ENCODE peak calls at places on chromosomes 2 and 18, in ten cellular contexts. N is naive thymus-derived CD4-positive, alpha-beta T cell; I is IMR-90; E is right cardiac atrium; U is hepatocyte; O is adipocyte; H is colonic mucosa; G is fibroblast of villous mesenchyme; K is ovary; M is astrocyte of the spinal cord. Y is an unnamed sample.

GRCh38 chr18:51110073-51110797 is 80.2 kb downstream of the SMAD4 start:
- DNase-seq in H (peak), E (peak), U (peak), N (peak), M (peak), G (peak), O (peak), I (peak), K (peak), Y (no peak)

GRCh38 chr2:44087714-44088092 is 81.0 kb upstream of the PPM1B start:
- DNase-seq in G (no peak), M (no peak), O (no peak), U (peak), E (no peak), N (no peak), K (no peak), H (peak), I (no peak), Y (no peak)

GRCh38 chr2:130727286-130727924 is 1.5 kb upstream of the GPR148 start:
- DNase-seq in U (peak), I (peak), N (peak), E (peak), O (peak), G (peak), H (peak), M (peak), K (peak), Y (peak)

GRCh38 chr2:200943527-200944120 is 19.8 kb downstream of the ORC2 start:
- DNase-seq in N (no peak), U (no peak), H (no peak), K (no peak), M (no peak), G (no peak), E (no peak), I (no peak), O (no peak), Y (no peak)

GRCh38 chr18:39624934-39625333 is 2059.3 kb upstream of the CELF4 start:
- DNase-seq in E (no peak), N (no peak), K (no peak), I (peak), U (no peak), O (peak), G (peak), H (no peak), M (peak), Y (no peak)

GRCh38 chr18:49894827-49895226 is 81.5 kb upstream of the ACAA2 start:
- DNase-seq in N (no peak), G (no peak), E (no peak), U (no peak), I (no peak), M (no peak), H (no peak), K (no peak), O (no peak), Y (no peak)

GRCh38 chr18:55400590-55401274 is 187.3 kb downstream of the TCF4 start:
- DNase-seq in E (no peak), N (no peak), M (peak), O (peak), I (peak), K (no peak), G (peak), U (no peak), H (no peak), Y (no peak)

GRCh38 chr2:196409376-196409775 is 230.1 kb upstream of the CCDC150 start:
- DNase-seq in N (no peak), I (no peak), K (no peak), M (peak), U (no peak), G (no peak), O (peak), H (no peak), E (no peak), Y (no peak)

GRCh38 chr18:45423664-45424063 is 191.6 kb upstream of the SLC14A2 start:
- DNase-seq in G (peak), M (no peak), N (no peak), H (no peak), E (no peak), K (no peak), U (no peak), O (no peak), I (no peak), Y (no peak)

GRCh38 chr18:10525563-10526210 is at the start of gene NAPG:
- DNase-seq in G (peak), H (peak), I (peak), N (peak), O (peak), E (peak), U (peak), M (peak), K (peak), Y (peak)

GRCh38 chr2:33411765-33412164 is 64.7 kb upstream of the RASGRP3 start:
- DNase-seq in N (no peak), M (peak), K (no peak), H (no peak), O (peak), U (peak), E (no peak), G (peak), I (peak), Y (no peak)

GRCh38 chr18:38923136-38923535 is 1357.5 kb upstream of the CELF4 start:
- DNase-seq in M (peak), K (no peak), E (no peak), O (no peak), U (no peak), H (no peak), G (no peak), I (no peak), N (no peak), Y (no peak)

GRCh38 chr2:238725298-238725697 is 122.6 kb upstream of the TWIST2 start:
- DNase-seq in M (no peak), I (no peak), N (no peak), U (no peak), O (no peak), E (no peak), H (no peak), G (no peak), K (no peak), Y (no peak)

GRCh38 chr2:26778507-26778906 is 7.3 kb upstream of the CENPA start:
- DNase-seq in K (no peak), G (no peak), O (no peak), H (no peak), U (no peak), N (no peak), I (peak), M (no peak), E (no peak), Y (no peak)

GRCh38 chr2:179344280-179344961 is 79.8 kb upstream of the SESTD1 start:
- DNase-seq in H (no peak), E (no peak), I (peak), G (peak), U (peak), K (no peak), N (no peak), O (peak), M (peak), Y (no peak)

GRCh38 chr2:198991431-198991830 is 466.3 kb downstream of the SATB2 start:
- DNase-seq in U (no peak), O (no peak), H (no peak), E (no peak), M (no peak), G (no peak), N (no peak), I (no peak), K (no peak), Y (no peak)

GRCh38 chr18:63848159-63848558 is 39.3 kb upstream of the SERPINB2 start:
- DNase-seq in U (peak), H (no peak), I (peak), E (no peak), K (no peak), M (peak), G (peak), O (peak), N (no peak), Y (peak)

GRCh38 chr2:7083580-7084509 is 166.6 kb downstream of the RNF144A start:
- DNase-seq in O (peak), H (no peak), K (no peak), U (peak), G (peak), I (peak), E (no peak), M (peak), N (no peak), Y (peak)

GRCh38 chr2:241010531-241011295 is 12.3 kb downstream of the SNED1 start:
- DNase-seq in E (peak), K (peak), I (no peak), H (no peak), G (no peak), O (no peak), N (no peak), M (no peak), U (no peak), Y (no peak)

GRCh38 chr2:127584516-127585033 is 49.1 kb downstream of the MYO7B start:
- DNase-seq in K (no peak), M (no peak), O (no peak), G (no peak), E (no peak), U (no peak), I (no peak), H (no peak), N (no peak), Y (no peak)

GRCh38 chr18:3012306-3012919 is 531 bp downstream of the LPIN2 start:
- DNase-seq in G (peak), K (peak), O (peak), I (peak), U (peak), M (peak), H (peak), N (peak), E (peak), Y (no peak)

GRCh38 chr2:235492850-235493344 is 946 bp upstream of the AGAP1 start:
- DNase-seq in I (no peak), O (no peak), U (no peak), N (no peak), E (peak), H (no peak), M (peak), K (peak), G (no peak), Y (no peak)

GRCh38 chr2:10911291-10912075 is at the start of gene KCNF1:
- DNase-seq in N (no peak), U (peak), G (peak), M (peak), O (peak), I (peak), K (no peak), H (peak), E (peak), Y (no peak)

GRCh38 chr2:237597680-237598145 is 7.2 kb upstream of the RAB17 start:
- DNase-seq in E (no peak), M (no peak), O (no peak), K (peak), I (no peak), U (no peak), N (no peak), H (no peak), G (no peak), Y (no peak)

GRCh38 chr2:108625828-108626195 is 91.5 kb downstream of the LIMS1 start:
- DNase-seq in H (no peak), I (no peak), E (no peak), O (no peak), G (no peak), N (no peak), M (no peak), U (no peak), K (no peak), Y (no peak)
- H3K4me3 ChIP-seq in H (no peak), I (no peak), E (no peak), O (no peak), G (no peak), N (no peak), M (no peak), U (no peak), K (no peak), Y (no peak)

GRCh38 chr2:222290371-222290690 is 8.5 kb downstream of the PAX3 start:
- DNase-seq in M (no peak), K (no peak), U (no peak), H (no peak), I (no peak), O (no peak), N (no peak), G (no peak), E (no peak), Y (no peak)

GRCh38 chr2:222292738-222293134 is 6.1 kb downstream of the PAX3 start:
- DNase-seq in O (no peak), U (no peak), E (no peak), H (no peak), I (no peak), G (no peak), K (no peak), M (peak), N (no peak), Y (no peak)

GRCh38 chr2:222292113-222292737 is 6.6 kb downstream of the PAX3 start:
- DNase-seq in U (no peak), K (no peak), N (no peak), E (no peak), I (no peak), O (no peak), G (no peak), M (peak), H (no peak), Y (no peak)

GRCh38 chr2:222290691-222291484 is 7.9 kb downstream of the PAX3 start:
- DNase-seq in K (no peak), I (no peak), N (no peak), M (peak), H (no peak), U (no peak), O (peak), G (no peak), E (no peak), Y (no peak)

DNA sequence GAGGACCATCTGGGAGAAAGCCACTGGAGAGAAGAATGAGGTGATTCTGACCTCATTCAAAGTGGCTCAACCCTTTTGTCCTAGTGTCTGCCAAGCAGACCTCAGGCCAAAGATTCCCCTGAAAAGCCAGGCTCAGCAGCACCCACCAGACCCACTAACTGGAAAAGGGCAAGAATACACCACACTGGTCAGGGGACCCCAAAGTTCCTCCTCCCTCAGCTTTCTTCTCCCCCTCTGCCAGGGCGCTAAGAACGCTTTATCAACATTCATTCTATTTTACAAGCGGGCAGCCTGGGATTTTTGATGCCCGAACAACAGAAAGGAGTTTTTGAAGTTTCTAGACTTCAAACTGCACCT is 7.3 kb downstream of the PAX3 start:
- DNase-seq in I (no peak), G (no peak), E (no peak), H (no peak), M (no peak), K (no peak), O (no peak), N (no peak), U (no peak), Y (no peak)
- H3K4me3 ChIP-seq in I (no peak), G (no peak), E (no peak), H (no peak), M (peak), K (no peak), O (no peak), N (no peak), U (no peak), Y (no peak)

DNA sequence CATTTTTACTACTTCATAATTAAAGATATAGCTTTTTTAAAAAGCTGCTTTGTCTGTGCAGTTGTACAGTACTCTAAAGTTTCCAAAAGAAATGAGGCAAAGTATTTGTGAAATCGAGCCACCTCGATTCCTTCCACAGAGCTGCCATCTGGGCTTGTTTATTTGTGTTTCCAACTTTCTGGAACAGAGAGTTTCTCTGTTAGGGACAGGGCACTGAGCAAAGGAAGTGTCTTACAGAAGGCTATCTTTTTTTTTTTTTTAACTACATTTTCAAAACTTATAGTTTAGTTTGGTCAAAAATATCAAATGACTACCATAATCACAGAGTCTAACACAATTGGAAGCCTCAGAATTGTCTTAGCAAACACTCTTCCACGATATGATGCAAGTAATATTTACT is 841 bp downstream of the RFTN2 start:
- DNase-seq in G (peak), I (peak), M (no peak), O (peak), E (no peak), N (no peak), K (no peak), H (no peak), U (no peak), Y (no peak)
- H3K4me3 ChIP-seq in G (peak), I (peak), M (peak), O (peak), E (peak), N (no peak), K (peak), H (no peak), U (peak), Y (no peak)

GRCh38 chr18:13137939-13138821 is 80.4 kb upstream of the LDLRAD4 start:
- DNase-seq in I (peak), H (peak), U (no peak), N (peak), E (peak), G (peak), M (no peak), K (peak), O (no peak), Y (no peak)
- H3K4me3 ChIP-seq in I (no peak), H (peak), U (no peak), N (peak), E (peak), G (peak), M (no peak), K (peak), O (peak), Y (peak)

DNA sequence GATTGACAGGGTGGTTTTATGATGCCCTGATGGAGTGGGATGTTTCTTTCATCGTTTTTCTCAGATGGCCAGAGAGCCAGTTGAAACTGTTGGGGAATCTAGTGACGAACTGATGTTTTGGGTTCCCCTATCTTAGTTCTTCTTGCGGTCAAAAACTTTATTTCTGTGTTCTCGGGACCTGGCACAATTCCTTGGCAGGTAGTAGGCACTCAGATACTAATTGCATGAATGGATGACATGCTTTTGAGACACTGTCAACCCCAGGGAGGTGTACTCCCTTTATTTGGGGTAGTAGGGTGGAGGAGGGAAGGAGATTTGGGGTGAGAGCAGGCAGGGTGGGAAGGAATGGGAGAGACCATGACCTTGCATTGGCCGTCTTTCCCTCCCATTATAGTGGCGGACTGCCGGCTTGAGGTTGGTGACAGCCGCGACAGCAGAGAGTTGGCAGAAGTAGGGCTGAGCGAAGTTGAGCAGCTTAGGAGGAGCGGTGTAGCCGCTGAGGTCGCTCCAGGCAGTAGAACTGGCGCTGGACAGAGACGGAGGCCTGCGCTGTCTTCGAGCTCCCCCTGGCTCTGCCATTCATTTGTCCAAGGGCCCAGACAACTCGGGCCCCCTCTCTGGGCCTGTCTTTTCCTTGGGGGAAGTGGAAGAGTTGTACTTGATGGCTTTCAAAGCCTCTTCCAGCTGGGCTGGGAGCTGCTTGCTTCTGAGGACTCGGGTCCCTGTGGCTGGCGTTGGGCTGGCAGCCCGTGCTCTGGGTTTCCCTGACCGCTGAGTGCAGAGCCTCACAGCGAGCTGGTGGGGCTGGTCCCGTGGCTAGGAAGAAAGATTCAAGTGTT is 2.6 kb downstream of the TET3 start:
- DNase-seq in O (no peak), H (peak), I (peak), E (peak), N (peak), G (peak), K (no peak), U (peak), M (peak), Y (no peak)
- H3K4me3 ChIP-seq in O (no peak), H (peak), I (no peak), E (peak), N (peak), G (peak), K (no peak), U (peak), M (no peak), Y (no peak)

GRCh38 chr2:232418466-232419244 is 12.0 kb downstream of the ALPG start:
- DNase-seq in O (peak), I (no peak), K (no peak), H (no peak), U (peak), G (peak), N (no peak), M (no peak), E (no peak), Y (peak)
- H3K4me3 ChIP-seq in O (no peak), I (no peak), K (no peak), H (peak), U (peak), G (peak), N (no peak), M (no peak), E (peak), Y (peak)

GRCh38 chr2:187003611-187004010 is 154.6 kb upstream of the ZSWIM2 start:
- DNase-seq in M (no peak), N (no peak), H (no peak), I (no peak), E (no peak), K (no peak), G (no peak), O (no peak), U (no peak), Y (no peak)
- H3K4me3 ChIP-seq in M (peak), N (no peak), H (no peak), I (peak), E (peak), K (no peak), G (peak), O (peak), U (no peak), Y (no peak)

GRCh38 chr2:104702026-104702425 is 151.9 kb upstream of the POU3F3 start:
- DNase-seq in K (no peak), M (no peak), H (no peak), I (no peak), G (no peak), E (no peak), N (no peak), U (no peak), O (no peak), Y (no peak)
- H3K4me3 ChIP-seq in K (no peak), M (no peak), H (no peak), I (no peak), G (no peak), E (no peak), N (no peak), U (no peak), O (no peak), Y (no peak)

GRCh38 chr18:58177886-58178470 is 134.0 kb downstream of the NEDD4L start:
- DNase-seq in O (peak), M (no peak), N (no peak), U (no peak), E (no peak), H (no peak), K (no peak), G (peak), I (no peak), Y (no peak)
- H3K4me3 ChIP-seq in O (no peak), M (no peak), N (no peak), U (no peak), E (no peak), H (no peak), K (no peak), G (no peak), I (no peak), Y (no peak)

Y was measured in Jurkat, Clone E6-1.